ENCODE peak calls at places on chromosome 19, in nine cellular contexts. One of them, this sample, is unnamed.

GRCh38 chr19:4115050-4115817 is 8.7 kb downstream of the MAP2K2 start:
- DNase-seq in body of pancreas: no peak
- DNase-seq in stimulated activated CD4-positive, alpha-beta T cell treated with anti-CD3 and anti-CD28 coated beads, Interleukin-4, amount 100 ng/mL, for 48 hours: peak
- DNase-seq in B cell: peak
- DNase-seq in NB4: peak
- DNase-seq in mesenteric fat pad: no peak
- DNase-seq in left ventricle myocardium inferior: peak
- DNase-seq in C1 segment of cervical spinal cord: no peak
- DNase-seq in EH: no peak
- DNase-seq in this sample: peak

GRCh38 chr19:41616785-41617621 is 9.9 kb downstream of the CEACAM4 start:
- DNase-seq in body of pancreas: no peak
- DNase-seq in stimulated activated CD4-positive, alpha-beta T cell treated with anti-CD3 and anti-CD28 coated beads, Interleukin-4, amount 100 ng/mL, for 48 hours: no peak
- DNase-seq in B cell: no peak
- DNase-seq in NB4: peak
- DNase-seq in mesenteric fat pad: no peak
- DNase-seq in left ventricle myocardium inferior: no peak
- DNase-seq in C1 segment of cervical spinal cord: no peak
- DNase-seq in EH: peak
- DNase-seq in this sample: peak

GRCh38 chr19:37695144-37695899 is 24.2 kb downstream of the ZNF607 start:
- DNase-seq in body of pancreas: no peak
- DNase-seq in stimulated activated CD4-positive, alpha-beta T cell treated with anti-CD3 and anti-CD28 coated beads, Interleukin-4, amount 100 ng/mL, for 48 hours: no peak
- DNase-seq in B cell: no peak
- DNase-seq in NB4: no peak
- DNase-seq in mesenteric fat pad: no peak
- DNase-seq in left ventricle myocardium inferior: no peak
- DNase-seq in C1 segment of cervical spinal cord: no peak
- DNase-seq in EH: no peak
- DNase-seq in this sample: no peak

GRCh38 chr19:40285353-40286234 is 449 bp upstream of the AKT2 start:
- DNase-seq in body of pancreas: peak
- DNase-seq in stimulated activated CD4-positive, alpha-beta T cell treated with anti-CD3 and anti-CD28 coated beads, Interleukin-4, amount 100 ng/mL, for 48 hours: peak
- DNase-seq in B cell: peak
- DNase-seq in NB4: peak
- DNase-seq in mesenteric fat pad: peak
- DNase-seq in left ventricle myocardium inferior: peak
- DNase-seq in C1 segment of cervical spinal cord: peak
- DNase-seq in EH: peak
- DNase-seq in this sample: peak

GRCh38 chr19:10113964-10114650 is 2.6 kb downstream of the P2RY11 start:
- DNase-seq in body of pancreas: no peak
- DNase-seq in stimulated activated CD4-positive, alpha-beta T cell treated with anti-CD3 and anti-CD28 coated beads, Interleukin-4, amount 100 ng/mL, for 48 hours: no peak
- DNase-seq in B cell: no peak
- DNase-seq in NB4: peak
- DNase-seq in mesenteric fat pad: no peak
- DNase-seq in left ventricle myocardium inferior: no peak
- DNase-seq in C1 segment of cervical spinal cord: no peak
- DNase-seq in EH: no peak
- DNase-seq in this sample: no peak

GRCh38 chr19:46886546-46887239 is 25.9 kb downstream of the ARHGAP35 start:
- DNase-seq in body of pancreas: no peak
- DNase-seq in stimulated activated CD4-positive, alpha-beta T cell treated with anti-CD3 and anti-CD28 coated beads, Interleukin-4, amount 100 ng/mL, for 48 hours: no peak
- DNase-seq in B cell: no peak
- DNase-seq in NB4: no peak
- DNase-seq in mesenteric fat pad: no peak
- DNase-seq in left ventricle myocardium inferior: no peak
- DNase-seq in C1 segment of cervical spinal cord: no peak
- DNase-seq in EH: peak
- DNase-seq in this sample: no peak

GRCh38 chr19:13621413-13621812 is 115.1 kb upstream of the CACNA1A start:
- DNase-seq in body of pancreas: no peak
- DNase-seq in stimulated activated CD4-positive, alpha-beta T cell treated with anti-CD3 and anti-CD28 coated beads, Interleukin-4, amount 100 ng/mL, for 48 hours: peak
- DNase-seq in B cell: no peak
- DNase-seq in NB4: peak
- DNase-seq in mesenteric fat pad: peak
- DNase-seq in left ventricle myocardium inferior: no peak
- DNase-seq in C1 segment of cervical spinal cord: no peak
- DNase-seq in EH: peak
- DNase-seq in this sample: no peak

GRCh38 chr19:34228347-34228746 is 26.0 kb upstream of the GARRE1 start:
- DNase-seq in body of pancreas: no peak
- DNase-seq in stimulated activated CD4-positive, alpha-beta T cell treated with anti-CD3 and anti-CD28 coated beads, Interleukin-4, amount 100 ng/mL, for 48 hours: no peak
- DNase-seq in B cell: no peak
- DNase-seq in NB4: no peak
- DNase-seq in mesenteric fat pad: no peak
- DNase-seq in left ventricle myocardium inferior: no peak
- DNase-seq in C1 segment of cervical spinal cord: no peak
- DNase-seq in EH: peak
- DNase-seq in this sample: no peak

GRCh38 chr19:15609261-15609660 is 5.8 kb upstream of the CYP4F8 start:
- DNase-seq in body of pancreas: no peak
- DNase-seq in stimulated activated CD4-positive, alpha-beta T cell treated with anti-CD3 and anti-CD28 coated beads, Interleukin-4, amount 100 ng/mL, for 48 hours: no peak
- DNase-seq in B cell: no peak
- DNase-seq in NB4: no peak
- DNase-seq in mesenteric fat pad: no peak
- DNase-seq in left ventricle myocardium inferior: no peak
- DNase-seq in C1 segment of cervical spinal cord: no peak
- DNase-seq in EH: no peak
- DNase-seq in this sample: no peak

GRCh38 chr19:30283556-30283955 is 88.6 kb upstream of the ZNF536 start:
- DNase-seq in body of pancreas: no peak
- DNase-seq in stimulated activated CD4-positive, alpha-beta T cell treated with anti-CD3 and anti-CD28 coated beads, Interleukin-4, amount 100 ng/mL, for 48 hours: no peak
- DNase-seq in B cell: no peak
- DNase-seq in NB4: no peak
- DNase-seq in mesenteric fat pad: no peak
- DNase-seq in left ventricle myocardium inferior: no peak
- DNase-seq in C1 segment of cervical spinal cord: no peak
- DNase-seq in EH: no peak
- DNase-seq in this sample: no peak

GRCh38 chr19:7250951-7251350 is 43.3 kb downstream of the INSR start:
- DNase-seq in body of pancreas: no peak
- DNase-seq in stimulated activated CD4-positive, alpha-beta T cell treated with anti-CD3 and anti-CD28 coated beads, Interleukin-4, amount 100 ng/mL, for 48 hours: no peak
- DNase-seq in B cell: no peak
- DNase-seq in NB4: no peak
- DNase-seq in mesenteric fat pad: no peak
- DNase-seq in left ventricle myocardium inferior: no peak
- DNase-seq in C1 segment of cervical spinal cord: no peak
- DNase-seq in EH: no peak
- DNase-seq in this sample: no peak

GRCh38 chr19:10428996-10429381 is 8.7 kb downstream of the PDE4A start:
- DNase-seq in body of pancreas: no peak
- DNase-seq in stimulated activated CD4-positive, alpha-beta T cell treated with anti-CD3 and anti-CD28 coated beads, Interleukin-4, amount 100 ng/mL, for 48 hours: no peak
- DNase-seq in B cell: no peak
- DNase-seq in NB4: no peak
- DNase-seq in mesenteric fat pad: no peak
- DNase-seq in left ventricle myocardium inferior: no peak
- DNase-seq in C1 segment of cervical spinal cord: no peak
- DNase-seq in EH: no peak
- DNase-seq in this sample: no peak

GRCh38 chr19:49084206-49085019 is 838 bp upstream of the SNRNP70 start:
- DNase-seq in body of pancreas: peak
- DNase-seq in stimulated activated CD4-positive, alpha-beta T cell treated with anti-CD3 and anti-CD28 coated beads, Interleukin-4, amount 100 ng/mL, for 48 hours: no peak
- DNase-seq in B cell: no peak
- DNase-seq in NB4: no peak
- DNase-seq in mesenteric fat pad: no peak
- DNase-seq in left ventricle myocardium inferior: no peak
- DNase-seq in C1 segment of cervical spinal cord: no peak
- DNase-seq in EH: no peak
- DNase-seq in this sample: no peak

GRCh38 chr19:14370169-14370998 is 10.9 kb upstream of the ADGRE5 start:
- DNase-seq in body of pancreas: no peak
- DNase-seq in stimulated activated CD4-positive, alpha-beta T cell treated with anti-CD3 and anti-CD28 coated beads, Interleukin-4, amount 100 ng/mL, for 48 hours: peak
- DNase-seq in B cell: peak
- DNase-seq in NB4: peak
- DNase-seq in mesenteric fat pad: no peak
- DNase-seq in left ventricle myocardium inferior: no peak
- DNase-seq in C1 segment of cervical spinal cord: no peak
- DNase-seq in EH: no peak
- DNase-seq in this sample: no peak

GRCh38 chr19:19540707-19541515 is 2.8 kb downstream of the CILP2 start:
- DNase-seq in body of pancreas: peak
- DNase-seq in stimulated activated CD4-positive, alpha-beta T cell treated with anti-CD3 and anti-CD28 coated beads, Interleukin-4, amount 100 ng/mL, for 48 hours: peak
- DNase-seq in B cell: peak
- DNase-seq in NB4: peak
- DNase-seq in mesenteric fat pad: no peak
- DNase-seq in left ventricle myocardium inferior: no peak
- DNase-seq in C1 segment of cervical spinal cord: no peak
- DNase-seq in EH: peak
- DNase-seq in this sample: no peak

GRCh38 chr19:48841571-48841970 is 5.3 kb upstream of the HSD17B14 start:
- DNase-seq in body of pancreas: no peak
- DNase-seq in stimulated activated CD4-positive, alpha-beta T cell treated with anti-CD3 and anti-CD28 coated beads, Interleukin-4, amount 100 ng/mL, for 48 hours: no peak
- DNase-seq in B cell: no peak
- DNase-seq in NB4: no peak
- DNase-seq in mesenteric fat pad: no peak
- DNase-seq in left ventricle myocardium inferior: no peak
- DNase-seq in C1 segment of cervical spinal cord: no peak
- DNase-seq in EH: no peak
- DNase-seq in this sample: no peak

GRCh38 chr19:39941151-39941550 is 6.7 kb upstream of the FCGBP start:
- DNase-seq in body of pancreas: no peak
- DNase-seq in stimulated activated CD4-positive, alpha-beta T cell treated with anti-CD3 and anti-CD28 coated beads, Interleukin-4, amount 100 ng/mL, for 48 hours: no peak
- DNase-seq in B cell: no peak
- DNase-seq in NB4: no peak
- DNase-seq in mesenteric fat pad: no peak
- DNase-seq in left ventricle myocardium inferior: no peak
- DNase-seq in C1 segment of cervical spinal cord: no peak
- DNase-seq in EH: no peak
- DNase-seq in this sample: no peak

GRCh38 chr19:40663712-40664692 is 26.4 kb downstream of the NUMBL start:
- DNase-seq in body of pancreas: peak
- DNase-seq in stimulated activated CD4-positive, alpha-beta T cell treated with anti-CD3 and anti-CD28 coated beads, Interleukin-4, amount 100 ng/mL, for 48 hours: no peak
- DNase-seq in B cell: peak
- DNase-seq in NB4: peak
- DNase-seq in mesenteric fat pad: no peak
- DNase-seq in left ventricle myocardium inferior: peak
- DNase-seq in C1 segment of cervical spinal cord: no peak
- DNase-seq in EH: peak
- DNase-seq in this sample: no peak

GRCh38 chr19:32404213-32404938 is 1.2 kb upstream of the DPY19L3 start:
- DNase-seq in body of pancreas: no peak
- DNase-seq in stimulated activated CD4-positive, alpha-beta T cell treated with anti-CD3 and anti-CD28 coated beads, Interleukin-4, amount 100 ng/mL, for 48 hours: no peak
- DNase-seq in B cell: peak
- DNase-seq in NB4: peak
- DNase-seq in mesenteric fat pad: no peak
- DNase-seq in left ventricle myocardium inferior: no peak
- DNase-seq in C1 segment of cervical spinal cord: no peak
- DNase-seq in EH: no peak
- DNase-seq in this sample: no peak

This sample was measured in MM.1S.